ENCODE peak calls at places on chromosomes 4 and X, in eight cellular contexts. K is stomach, C is upper lobe of left lung, I is heart left ventricle, E is foreskin keratinocyte, M is endodermal cell, N is ascending aorta, G is psoas muscle. O is an unnamed sample.

GRCh38 chrX:40530471-40530870 is 50.3 kb upstream of the ATP6AP2 start:
- DNase-seq in E (no peak), K (no peak), N (no peak), I (no peak), C (no peak), G (no peak), M (no peak), O (no peak)

GRCh38 chrX:134173541-134174272 is 63.3 kb upstream of the CCDC160 start:
- DNase-seq in I (no peak), M (peak), G (no peak), E (no peak), C (no peak), K (no peak), N (no peak), O (no peak)

GRCh38 chr4:7761720-7762119 is 177.9 kb downstream of the AFAP1 start:
- DNase-seq in K (peak), I (peak), G (peak), N (peak), C (peak), M (peak), E (no peak), O (peak)

GRCh38 chr4:57234252-57234775 is 124.1 kb upstream of the IGFBP7 start:
- DNase-seq in G (no peak), M (no peak), I (no peak), K (no peak), C (no peak), N (no peak), E (no peak), O (no peak)

GRCh38 chr4:156594619-156595018 is 377.0 kb downstream of the PDGFC start:
- DNase-seq in K (peak), M (no peak), N (no peak), I (peak), E (no peak), G (peak), C (peak), O (peak)

GRCh38 chr4:5982156-5982973 is 35.9 kb downstream of the C4orf50 start:
- DNase-seq in I (no peak), G (no peak), C (no peak), K (peak), N (no peak), E (no peak), M (peak), O (no peak)

GRCh38 chr4:187413564-187414358 is 581.8 kb upstream of the ZFP42 start:
- DNase-seq in N (no peak), K (no peak), C (no peak), M (no peak), G (no peak), E (no peak), I (no peak), O (no peak)

GRCh38 chr4:13907255-13907751 is 279.8 kb upstream of the BOD1L1 start:
- DNase-seq in I (no peak), E (peak), C (no peak), K (no peak), N (no peak), G (no peak), M (no peak), O (peak)

GRCh38 chr4:86894465-86894864 is 2.2 kb upstream of the C4orf36 start:
- DNase-seq in E (no peak), C (no peak), G (no peak), M (no peak), N (no peak), K (no peak), I (no peak), O (peak)

GRCh38 chr4:138665851-138666250 is 349.7 kb upstream of the NOCT start:
- DNase-seq in M (no peak), G (no peak), C (no peak), N (no peak), K (no peak), E (no peak), I (no peak), O (no peak)

GRCh38 chrX:20515841-20516461 is 249.2 kb upstream of the RPS6KA3 start:
- DNase-seq in K (no peak), M (no peak), I (no peak), N (no peak), E (peak), G (no peak), C (no peak), O (peak)

GRCh38 chrX:53242310-53242709 is 17.3 kb upstream of the KDM5C start:
- DNase-seq in N (no peak), G (no peak), K (no peak), E (no peak), I (no peak), C (no peak), M (no peak), O (no peak)

GRCh38 chrX:53241558-53241957 is 16.6 kb upstream of the KDM5C start:
- DNase-seq in E (no peak), M (no peak), G (no peak), C (no peak), K (no peak), I (no peak), N (no peak), O (no peak)

GRCh38 chrX:53236025-53236679 is 11.1 kb upstream of the KDM5C start:
- DNase-seq in I (no peak), M (no peak), E (no peak), N (no peak), C (no peak), G (no peak), K (no peak), O (no peak)

GRCh38 chrX:53237056-53237455 is 12.0 kb upstream of the KDM5C start:
- DNase-seq in G (no peak), C (no peak), K (no peak), M (no peak), I (no peak), N (no peak), E (no peak), O (no peak)

DNA sequence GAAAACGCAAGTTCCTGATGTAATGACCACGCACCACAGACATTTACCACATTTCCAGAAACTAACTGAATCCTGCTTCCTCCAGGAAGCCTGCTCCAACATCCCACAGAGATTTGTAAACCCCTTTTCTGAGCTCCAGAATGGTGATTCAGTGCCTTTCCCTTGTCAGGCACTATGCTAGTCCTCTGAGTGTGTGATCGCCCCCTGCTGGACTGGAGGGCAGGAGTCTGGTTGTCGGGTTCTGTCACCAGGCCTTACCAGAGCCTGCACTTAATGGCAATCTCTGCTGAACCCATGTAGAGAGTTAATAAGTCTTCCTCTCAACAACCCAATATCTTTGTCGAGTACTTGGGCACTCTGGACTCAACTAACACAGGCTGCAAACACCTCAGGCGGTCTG is 14.5 kb upstream of the KDM5C start:
- DNase-seq in I (no peak), K (no peak), M (peak), E (no peak), N (no peak), C (no peak), G (no peak), O (no peak)
- TF ChIP-seq CTCF in I (no peak), K (no peak), M (peak), E (peak), N (no peak), C (no peak), G (no peak), O (no peak)

DNA sequence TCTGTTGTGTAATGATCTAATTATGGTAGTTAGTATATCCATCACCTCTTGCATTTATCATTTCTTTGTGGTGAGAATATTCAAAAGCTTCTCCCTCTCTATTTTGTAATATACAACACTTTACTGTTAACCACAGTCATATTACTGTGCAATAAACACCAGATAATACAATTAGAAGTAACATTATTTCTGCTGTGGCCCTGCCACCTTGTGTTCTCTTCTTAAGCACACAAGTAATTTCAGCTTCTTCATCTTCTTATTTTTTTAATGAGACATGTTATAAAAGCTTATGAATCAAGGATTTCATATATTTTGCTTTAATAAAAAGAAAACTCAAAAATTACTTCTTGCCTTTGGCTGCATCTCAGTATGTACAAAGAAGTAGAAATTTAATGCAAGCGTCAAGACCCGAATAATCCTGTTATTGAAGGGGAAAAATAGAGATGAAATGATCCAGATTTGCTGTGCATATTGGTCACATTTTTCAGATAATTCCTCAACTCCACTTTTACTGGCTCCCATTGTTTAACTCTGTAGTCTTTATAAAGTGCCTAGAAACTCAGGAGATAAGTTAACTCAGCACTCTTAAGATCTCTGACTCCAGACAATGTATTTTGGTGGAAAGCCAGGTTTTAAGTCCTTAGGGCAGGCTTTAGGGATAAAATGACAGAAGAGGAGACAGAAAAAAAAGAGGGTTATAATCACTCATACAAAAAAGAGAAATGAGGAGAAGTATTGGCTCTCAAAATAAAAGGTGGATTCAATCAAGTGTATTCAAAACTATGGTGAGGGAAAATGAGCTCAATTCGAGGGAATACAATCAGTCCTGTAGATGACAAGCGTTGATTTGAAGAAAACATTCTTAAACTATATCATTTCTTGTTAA is 675.0 kb upstream of the INTU start:
- DNase-seq in N (no peak), K (no peak), E (no peak), I (no peak), G (no peak), M (no peak), C (no peak), O (peak)
- TF ChIP-seq CTCF in N (no peak), K (no peak), E (peak), I (peak), G (no peak), M (no peak), C (no peak), O (no peak)

GRCh38 chr4:144562019-144562740 is 83.8 kb upstream of the HHIP start:
- DNase-seq in G (no peak), I (no peak), E (no peak), K (no peak), N (no peak), C (peak), M (peak), O (no peak)
- TF ChIP-seq CTCF in G (no peak), I (no peak), E (peak), K (no peak), N (no peak), C (no peak), M (peak), O (no peak)

GRCh38 chr4:891747-892146 is 40.4 kb downstream of the GAK start:
- DNase-seq in C (no peak), I (no peak), G (no peak), K (no peak), M (peak), E (no peak), N (no peak), O (no peak)
- TF ChIP-seq CTCF in C (no peak), I (no peak), G (no peak), K (no peak), M (peak), E (peak), N (no peak), O (no peak)

GRCh38 chrX:66766318-66766717 is 127.4 kb upstream of the EDA2R start:
- DNase-seq in M (no peak), I (no peak), C (no peak), E (no peak), G (no peak), K (no peak), N (no peak), O (no peak)

GRCh38 chrX:66756717-66757116 is 117.8 kb upstream of the EDA2R start:
- DNase-seq in G (no peak), K (no peak), M (no peak), E (no peak), I (no peak), N (no peak), C (no peak), O (no peak)

DNA sequence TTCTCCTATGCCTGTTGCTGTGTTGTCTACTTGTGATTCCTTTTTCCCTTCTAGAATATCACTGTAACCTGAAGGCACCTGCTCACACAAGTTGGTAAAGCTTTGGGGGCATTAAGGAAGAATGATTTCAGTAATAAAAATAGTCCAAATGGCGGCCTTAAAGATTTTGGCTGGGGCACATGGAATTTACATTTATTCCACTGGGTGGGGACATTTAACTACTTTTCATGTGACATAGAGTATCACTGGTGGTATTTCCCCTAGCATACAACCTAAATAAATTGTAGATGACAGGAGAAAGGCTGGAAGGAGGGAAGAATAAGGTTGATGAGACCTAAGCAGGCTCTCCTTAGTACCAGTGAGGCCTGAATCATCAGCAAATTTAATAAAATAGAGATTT is 121.8 kb upstream of the EDA2R start:
- DNase-seq in N (no peak), G (no peak), M (no peak), I (no peak), K (no peak), E (no peak), C (no peak), O (peak)
- TF ChIP-seq CTCF in N (no peak), G (no peak), M (peak), I (no peak), K (no peak), E (peak), C (no peak), O (no peak)

GRCh38 chrX:119194631-119195030 is 41.5 kb upstream of the PGRMC1 start:
- DNase-seq in G (no peak), M (no peak), E (no peak), I (no peak), C (no peak), K (no peak), N (no peak), O (no peak)
- TF ChIP-seq CTCF in G (no peak), M (peak), E (peak), I (peak), C (no peak), K (no peak), N (no peak), O (peak)

DNA sequence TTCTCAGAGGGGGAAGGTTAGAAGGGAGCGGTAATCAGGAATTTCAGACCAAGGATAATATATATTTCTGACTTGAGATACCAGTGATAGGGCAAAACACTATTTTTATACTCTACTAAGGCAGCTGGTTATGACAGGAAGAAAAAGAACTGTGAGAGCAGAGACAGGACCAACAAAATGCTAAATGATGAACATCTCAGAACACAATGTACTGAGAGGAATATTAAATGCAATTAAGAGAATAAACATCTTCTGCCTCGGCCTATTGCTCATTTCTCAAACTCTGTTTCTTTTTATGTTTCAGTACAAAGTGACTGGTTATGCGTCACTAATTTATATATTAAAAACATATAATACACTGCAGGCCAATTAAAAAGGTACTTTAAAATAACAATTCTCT is 122.0 kb upstream of the RLIM start:
- DNase-seq in G (no peak), N (no peak), I (no peak), M (no peak), E (no peak), C (no peak), K (no peak), O (no peak)
- TF ChIP-seq CTCF in G (no peak), N (no peak), I (no peak), M (no peak), E (no peak), C (no peak), K (no peak), O (no peak)

GRCh38 chrX:131741103-131741581 is 197.3 kb downstream of the OR13H1 start:
- DNase-seq in I (peak), G (peak), N (peak), C (peak), E (no peak), M (no peak), K (peak), O (no peak)

GRCh38 chrX:131745942-131746489 is 202.1 kb downstream of the OR13H1 start:
- DNase-seq in M (no peak), C (no peak), N (no peak), G (no peak), E (no peak), I (no peak), K (no peak), O (no peak)

GRCh38 chrX:131747173-131747572 is 203.3 kb downstream of the OR13H1 start:
- DNase-seq in N (no peak), M (no peak), G (peak), K (peak), I (peak), C (peak), E (no peak), O (no peak)

DNA sequence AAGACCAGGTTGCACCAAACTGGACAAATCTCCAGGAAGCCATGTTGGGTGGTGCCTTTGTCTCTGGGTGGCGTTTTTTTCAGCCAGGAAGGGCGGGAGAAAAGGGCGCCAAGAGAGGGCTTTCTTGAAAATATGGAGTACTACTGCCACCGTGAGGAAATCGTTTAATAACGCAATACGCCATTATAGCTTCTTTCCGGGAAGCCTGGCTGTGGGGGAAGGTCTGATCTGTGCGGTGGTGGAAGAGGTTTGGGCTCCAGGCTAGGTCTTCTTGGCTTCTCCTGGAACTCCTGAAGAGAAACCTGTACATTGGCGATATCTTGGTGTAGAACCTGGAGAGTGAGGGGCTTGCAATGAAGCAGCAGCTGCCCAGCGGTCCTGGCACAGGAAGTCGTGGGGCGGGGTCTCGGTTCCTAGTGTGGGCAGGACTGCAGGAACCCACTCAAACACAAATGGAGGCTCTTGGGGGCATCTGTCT is 202.7 kb downstream of the OR13H1 start:
- DNase-seq in I (peak), G (peak), K (peak), N (peak), C (peak), M (peak), E (no peak), O (no peak)
- TF ChIP-seq CTCF in I (peak), G (peak), K (no peak), N (peak), C (peak), M (peak), E (no peak), O (no peak)

DNA sequence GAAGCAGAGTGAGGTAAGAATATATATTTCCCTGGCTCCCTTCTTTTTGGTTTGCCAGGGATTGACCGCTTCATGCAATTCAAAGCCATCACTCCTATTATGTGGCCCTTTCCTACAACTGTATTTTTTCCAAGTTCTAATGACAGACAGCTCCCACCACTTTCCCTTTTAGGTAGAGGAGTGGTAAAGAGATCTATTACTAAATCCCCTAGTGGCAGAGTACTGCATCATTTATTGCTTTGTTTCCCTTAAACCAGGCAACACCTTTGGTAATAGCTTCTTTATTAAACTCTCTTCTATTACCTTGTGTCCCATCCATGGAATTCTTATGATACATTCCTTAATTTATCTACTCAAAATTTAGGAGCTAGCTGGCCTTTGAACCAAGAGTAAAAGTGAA is 90.7 kb downstream of the CNOT6L start:
- DNase-seq in I (no peak), N (no peak), E (no peak), M (no peak), C (no peak), K (no peak), G (no peak), O (no peak)
- TF ChIP-seq CTCF in I (no peak), N (no peak), E (peak), M (peak), C (no peak), K (no peak), G (no peak), O (peak)

GRCh38 chrX:70009049-70009448 is 40.7 kb downstream of the AWAT2 start:
- DNase-seq in E (no peak), G (no peak), I (no peak), C (no peak), N (no peak), M (no peak), K (no peak), O (no peak)

GRCh38 chrX:70009970-70010369 is 39.8 kb downstream of the AWAT2 start:
- DNase-seq in C (no peak), E (no peak), K (no peak), I (no peak), N (no peak), G (no peak), M (no peak), O (no peak)

GRCh38 chrX:70012756-70013155 is 37.0 kb downstream of the AWAT2 start:
- DNase-seq in K (no peak), M (no peak), E (no peak), I (no peak), G (no peak), N (no peak), C (no peak), O (no peak)

GRCh38 chrX:70016513-70016912 is 33.2 kb downstream of the AWAT2 start:
- DNase-seq in E (no peak), G (no peak), M (no peak), C (no peak), I (no peak), K (no peak), N (no peak), O (no peak)

DNA sequence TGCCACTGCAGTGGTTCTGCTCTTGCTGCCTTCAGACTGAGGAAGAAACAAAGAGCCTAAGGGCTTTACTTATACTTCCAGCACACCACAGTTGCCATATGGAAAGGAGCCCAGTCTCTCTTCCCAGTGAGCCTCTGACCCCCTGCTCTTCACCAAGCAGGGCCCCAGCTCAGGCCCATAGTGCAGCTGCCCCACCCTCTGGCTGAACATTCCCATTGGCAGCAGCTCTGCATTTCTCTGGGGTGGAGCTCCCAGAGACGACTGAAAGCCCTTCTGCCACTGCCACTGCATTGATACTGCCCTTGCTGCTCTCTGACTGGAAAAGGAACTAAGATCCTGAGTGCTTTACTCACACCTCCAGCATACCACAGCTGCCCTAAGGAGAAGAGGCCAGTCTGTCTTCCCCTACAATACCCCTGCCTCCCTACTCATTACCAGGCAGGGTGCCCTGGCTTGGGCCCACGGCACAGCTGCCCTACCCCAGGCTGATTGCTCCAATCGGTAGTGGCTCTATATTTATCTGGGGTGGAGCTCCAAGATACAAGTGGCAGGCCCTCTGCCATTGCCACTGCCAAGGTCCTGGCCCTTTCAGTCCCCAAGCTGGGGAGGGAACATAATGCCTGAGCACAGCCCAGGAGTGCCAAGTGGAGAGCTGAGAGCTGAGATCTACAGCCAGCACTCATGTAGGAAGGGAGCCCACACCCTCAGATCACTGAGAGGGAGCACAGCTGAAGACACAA is 36.1 kb downstream of the AWAT2 start:
- DNase-seq in C (no peak), M (no peak), E (no peak), N (no peak), K (peak), G (no peak), I (peak), O (no peak)
- TF ChIP-seq CTCF in C (no peak), M (no peak), E (no peak), N (no peak), K (no peak), G (no peak), I (peak), O (no peak)